ENCODE peak calls at places on chromosomes 6 and 20, in seven cellular contexts. One of them, this sample, is unnamed.

GRCh38 chr20:21555470-21556120 is 41.7 kb upstream of the NKX2-2 start:
- DNase-seq in fibroblast of the aortic adventitia: no peak
- DNase-seq in NT2/D1: no peak
- DNase-seq in KBM-7: no peak
- DNase-seq in tibial artery: no peak
- DNase-seq in HuH-7.5: no peak
- DNase-seq in HL-60: no peak
- DNase-seq in this sample: no peak

GRCh38 chr20:21096321-21097043 is 9.7 kb downstream of the LINC00237 start:
- DNase-seq in NT2/D1: no peak
- DNase-seq in HuH-7.5: no peak
- DNase-seq in tibial artery: no peak
- DNase-seq in KBM-7: no peak
- DNase-seq in fibroblast of the aortic adventitia: peak; percentile 11
- DNase-seq in HL-60: no peak
- DNase-seq in this sample: peak; percentile 36

GRCh38 chr6:94027374-94027773 is 608.0 kb upstream of the EPHA7 start:
- DNase-seq in HuH-7.5: no peak
- DNase-seq in KBM-7: no peak
- DNase-seq in tibial artery: no peak
- DNase-seq in HL-60: no peak
- DNase-seq in NT2/D1: no peak
- DNase-seq in fibroblast of the aortic adventitia: no peak
- DNase-seq in this sample: no peak

GRCh38 chr20:25669826-25670422 is 26.7 kb downstream of the ZNF337 start:
- DNase-seq in KBM-7: no peak
- DNase-seq in HL-60: no peak
- DNase-seq in tibial artery: no peak
- DNase-seq in NT2/D1: no peak
- DNase-seq in fibroblast of the aortic adventitia: peak; percentile 80
- DNase-seq in HuH-7.5: no peak
- DNase-seq in this sample: no peak

GRCh38 chr6:30555428-30556005 is 772 bp downstream of the GNL1 start:
- DNase-seq in HuH-7.5: no peak
- DNase-seq in KBM-7: peak; percentile 42
- DNase-seq in fibroblast of the aortic adventitia: peak; percentile 37
- DNase-seq in tibial artery: peak; percentile 78
- DNase-seq in NT2/D1: peak; percentile 27
- DNase-seq in HL-60: no peak
- DNase-seq in this sample: no peak

GRCh38 chr20:52105045-52105572 is 86.5 kb downstream of the ZFP64 start:
- DNase-seq in HuH-7.5: peak; percentile 65
- DNase-seq in HL-60: no peak
- DNase-seq in KBM-7: no peak
- DNase-seq in tibial artery: no peak
- DNase-seq in fibroblast of the aortic adventitia: peak; percentile 27
- DNase-seq in NT2/D1: peak; percentile 72
- DNase-seq in this sample: no peak

GRCh38 chr20:53243152-53243551 is 271.0 kb downstream of the TSHZ2 start:
- DNase-seq in tibial artery: no peak
- DNase-seq in NT2/D1: no peak
- DNase-seq in HL-60: no peak
- DNase-seq in fibroblast of the aortic adventitia: no peak
- DNase-seq in HuH-7.5: no peak
- DNase-seq in KBM-7: no peak
- DNase-seq in this sample: no peak

GRCh38 chr20:58141971-58142842 is 86.2 kb downstream of the ANKRD60 start:
- DNase-seq in KBM-7: no peak
- DNase-seq in HuH-7.5: no peak
- DNase-seq in fibroblast of the aortic adventitia: no peak
- DNase-seq in NT2/D1: no peak
- DNase-seq in tibial artery: peak; percentile 56
- DNase-seq in HL-60: no peak
- DNase-seq in this sample: no peak

GRCh38 chr6:167806061-167806700 is 20.5 kb upstream of the AFDN start:
- DNase-seq in HL-60: no peak
- DNase-seq in tibial artery: no peak
- DNase-seq in HuH-7.5: peak; percentile 56
- DNase-seq in KBM-7: no peak
- DNase-seq in NT2/D1: no peak
- DNase-seq in fibroblast of the aortic adventitia: no peak
- DNase-seq in this sample: no peak

GRCh38 chr6:108782231-108783041 is 65.8 kb upstream of the ARMC2 start:
- DNase-seq in KBM-7: peak; percentile 86
- DNase-seq in HuH-7.5: peak; percentile 70
- DNase-seq in fibroblast of the aortic adventitia: peak; percentile 81
- DNase-seq in NT2/D1: peak; percentile 66
- DNase-seq in HL-60: peak; percentile 69
- DNase-seq in tibial artery: peak; percentile 89
- DNase-seq in this sample: no peak

GRCh38 chr6:76840025-76840745 is 623.1 kb downstream of the HTR1B start:
- DNase-seq in HuH-7.5: no peak
- DNase-seq in HL-60: no peak
- DNase-seq in KBM-7: no peak
- DNase-seq in tibial artery: no peak
- DNase-seq in fibroblast of the aortic adventitia: no peak
- DNase-seq in NT2/D1: no peak
- DNase-seq in this sample: no peak

GRCh38 chr6:42454428-42454791 is 2.7 kb upstream of the TRERF1 start:
- DNase-seq in tibial artery: no peak
- DNase-seq in KBM-7: peak; percentile 20
- DNase-seq in fibroblast of the aortic adventitia: peak; percentile 61
- DNase-seq in HuH-7.5: no peak
- DNase-seq in NT2/D1: no peak
- DNase-seq in HL-60: no peak
- DNase-seq in this sample: no peak

GRCh38 chr20:42005211-42005610 is 387.0 kb upstream of the CHD6 start:
- DNase-seq in HuH-7.5: no peak
- DNase-seq in KBM-7: no peak
- DNase-seq in NT2/D1: no peak
- DNase-seq in HL-60: no peak
- DNase-seq in fibroblast of the aortic adventitia: no peak
- DNase-seq in tibial artery: no peak
- DNase-seq in this sample: no peak

GRCh38 chr6:55916188-55916587 is 40.8 kb upstream of the BMP5 start:
- DNase-seq in fibroblast of the aortic adventitia: peak; percentile 32
- DNase-seq in tibial artery: no peak
- DNase-seq in KBM-7: no peak
- DNase-seq in HuH-7.5: no peak
- DNase-seq in NT2/D1: no peak
- DNase-seq in HL-60: no peak
- DNase-seq in this sample: no peak

GRCh38 chr20:51480507-51481270 is 61.8 kb downstream of the NFATC2 start:
- DNase-seq in fibroblast of the aortic adventitia: no peak
- DNase-seq in HL-60: no peak
- DNase-seq in KBM-7: no peak
- DNase-seq in tibial artery: peak; percentile 4
- DNase-seq in NT2/D1: no peak
- DNase-seq in HuH-7.5: no peak
- DNase-seq in this sample: no peak

GRCh38 chr20:48984575-48985219 is 61.4 kb upstream of the CSE1L start:
- DNase-seq in HL-60: no peak
- DNase-seq in NT2/D1: no peak
- DNase-seq in tibial artery: no peak
- DNase-seq in KBM-7: no peak
- DNase-seq in fibroblast of the aortic adventitia: no peak
- DNase-seq in HuH-7.5: no peak
- DNase-seq in this sample: no peak

GRCh38 chr6:157513004-157513603 is 132.1 kb downstream of the ZDHHC14 start:
- DNase-seq in KBM-7: no peak
- DNase-seq in tibial artery: no peak
- DNase-seq in HuH-7.5: peak; percentile 49
- DNase-seq in NT2/D1: no peak
- DNase-seq in fibroblast of the aortic adventitia: no peak
- DNase-seq in HL-60: no peak
- DNase-seq in this sample: no peak

GRCh38 chr20:5220334-5221077 is 93.7 kb downstream of the CDS2 start:
- DNase-seq in HL-60: peak; percentile 5
- DNase-seq in tibial artery: no peak
- DNase-seq in HuH-7.5: no peak
- DNase-seq in KBM-7: no peak
- DNase-seq in fibroblast of the aortic adventitia: no peak
- DNase-seq in NT2/D1: no peak
- DNase-seq in this sample: no peak

GRCh38 chr6:30578051-30578450 is 6.8 kb downstream of the ABCF1 start:
- DNase-seq in tibial artery: no peak
- DNase-seq in HL-60: no peak
- DNase-seq in HuH-7.5: no peak
- DNase-seq in NT2/D1: no peak
- DNase-seq in fibroblast of the aortic adventitia: no peak
- DNase-seq in KBM-7: no peak
- DNase-seq in this sample: no peak

GRCh38 chr6:10151144-10151915 is 263.5 kb downstream of the TFAP2A start:
- DNase-seq in KBM-7: no peak
- DNase-seq in HL-60: no peak
- DNase-seq in NT2/D1: no peak
- DNase-seq in tibial artery: no peak
- DNase-seq in fibroblast of the aortic adventitia: no peak
- DNase-seq in HuH-7.5: no peak
- DNase-seq in this sample: no peak

GRCh38 chr6:132167966-132168365 is 216.8 kb upstream of the CCN2 start:
- DNase-seq in NT2/D1: no peak
- DNase-seq in HuH-7.5: no peak
- DNase-seq in KBM-7: no peak
- DNase-seq in tibial artery: no peak
- DNase-seq in HL-60: no peak
- DNase-seq in fibroblast of the aortic adventitia: no peak
- DNase-seq in this sample: no peak

GRCh38 chr6:53320964-53321363 is 27.8 kb downstream of the ELOVL5 start:
- DNase-seq in fibroblast of the aortic adventitia: no peak
- DNase-seq in HuH-7.5: no peak
- DNase-seq in HL-60: peak; percentile 37
- DNase-seq in tibial artery: no peak
- DNase-seq in NT2/D1: no peak
- DNase-seq in KBM-7: no peak
- DNase-seq in this sample: no peak

GRCh38 chr6:32153252-32153834 is 598 bp upstream of the PPT2 start:
- DNase-seq in NT2/D1: no peak
- DNase-seq in HuH-7.5: no peak
- DNase-seq in KBM-7: no peak
- DNase-seq in fibroblast of the aortic adventitia: peak; percentile 35
- DNase-seq in tibial artery: peak; percentile 78
- DNase-seq in HL-60: no peak
- DNase-seq in this sample: no peak

GRCh38 chr6:96878101-96878500 is 19.6 kb downstream of the NDUFAF4 start:
- DNase-seq in HuH-7.5: no peak
- DNase-seq in KBM-7: no peak
- DNase-seq in tibial artery: no peak
- DNase-seq in fibroblast of the aortic adventitia: no peak
- DNase-seq in NT2/D1: no peak
- DNase-seq in HL-60: no peak
- DNase-seq in this sample: no peak

GRCh38 chr20:25865715-25866656 is 169.3 kb upstream of the ZNF337 start:
- DNase-seq in fibroblast of the aortic adventitia: peak; percentile 68
- DNase-seq in NT2/D1: no peak
- DNase-seq in HuH-7.5: peak; percentile 79
- DNase-seq in HL-60: peak; percentile 46
- DNase-seq in tibial artery: peak; percentile 80
- DNase-seq in KBM-7: peak; percentile 63
- DNase-seq in this sample: no peak

GRCh38 chr6:292506-293184 is 358 bp downstream of the DUSP22 start:
- DNase-seq in NT2/D1: no peak
- DNase-seq in HL-60: peak; percentile 38
- DNase-seq in tibial artery: peak; percentile 85
- DNase-seq in fibroblast of the aortic adventitia: peak; percentile 46
- DNase-seq in HuH-7.5: peak; percentile 33
- DNase-seq in KBM-7: peak; percentile 90
- DNase-seq in this sample: no peak

GRCh38 chr6:3269412-3269975 is 10.7 kb downstream of the PSMG4 start:
- DNase-seq in NT2/D1: no peak
- DNase-seq in KBM-7: no peak
- DNase-seq in fibroblast of the aortic adventitia: no peak
- DNase-seq in tibial artery: no peak
- DNase-seq in HuH-7.5: no peak
- DNase-seq in HL-60: no peak
- DNase-seq in this sample: no peak

GRCh38 chr6:46733410-46733809 is 1.8 kb downstream of the PLA2G7 start:
- DNase-seq in HuH-7.5: no peak
- DNase-seq in tibial artery: no peak
- DNase-seq in KBM-7: no peak
- DNase-seq in HL-60: no peak
- DNase-seq in fibroblast of the aortic adventitia: no peak
- DNase-seq in NT2/D1: no peak
- DNase-seq in this sample: no peak

GRCh38 chr6:110140650-110141049 is 38.8 kb downstream of the WASF1 start:
- DNase-seq in tibial artery: no peak
- DNase-seq in NT2/D1: no peak
- DNase-seq in KBM-7: no peak
- DNase-seq in HuH-7.5: no peak
- DNase-seq in fibroblast of the aortic adventitia: peak; percentile 83
- DNase-seq in HL-60: no peak
- DNase-seq in this sample: no peak

This sample was measured in SIG-M5.